ENCODE peak calls at places on chromosome 14, in nine cellular contexts. A is SK-N-SH, M is endothelial cell of umbilical vein, J is A549, O is K562, U is GM12878, H is HCT116, E is HepG2, C is H1. V is an unnamed sample.

GRCh38 chr14:43232261-43232660 is 1274.8 kb downstream of the FSCB start:
- DNase-seq in A (no peak), M (no peak), J (no peak), O (no peak), U (no peak), H (no peak), E (no peak), C (no peak), V (no peak)

GRCh38 chr14:90552465-90553297 is 155.9 kb downstream of the CALM1 start:
- DNase-seq in A (no peak), M (no peak), J (no peak), O (no peak), U (no peak), H (no peak), E (no peak), C (no peak), V (no peak)

GRCh38 chr14:22556021-22556989 is 32.7 kb downstream of the DAD1 start:
- DNase-seq in A (no peak), M (peak), J (no peak), O (peak), U (peak), H (no peak), E (no peak), C (no peak), V (peak)

GRCh38 chr14:72679106-72679505 is 214.8 kb downstream of the DPF3 start:
- DNase-seq in A (peak), M (peak), J (no peak), O (no peak), U (no peak), H (no peak), E (no peak), C (no peak), V (no peak)

GRCh38 chr14:59677771-59678211 is 101.2 kb upstream of the CCDC175 start:
- DNase-seq in A (no peak), M (no peak), J (no peak), O (no peak), U (no peak), H (no peak), E (no peak), C (no peak), V (no peak)

GRCh38 chr14:54967496-54967895 is 59.4 kb downstream of the WDHD1 start:
- DNase-seq in A (no peak), M (no peak), J (no peak), O (no peak), U (no peak), H (no peak), E (no peak), C (no peak), V (no peak)

GRCh38 chr14:20415723-20416622 is 2.7 kb upstream of the TEP1 start:
- DNase-seq in A (peak), M (peak), J (peak), O (peak), U (peak), H (peak), E (peak), C (no peak), V (peak)

GRCh38 chr14:22315336-22315735 is 273.7 kb downstream of the DAD1 start:
- DNase-seq in A (no peak), M (no peak), J (no peak), O (no peak), U (no peak), H (no peak), E (no peak), C (no peak), V (no peak)

GRCh38 chr14:34052658-34053014 is 101.8 kb upstream of the EGLN3 start:
- DNase-seq in A (no peak), M (no peak), J (no peak), O (no peak), U (no peak), H (peak), E (peak), C (no peak), V (peak)

GRCh38 chr14:83044001-83044400 is 1510.3 kb upstream of the SEL1L start:
- DNase-seq in A (no peak), M (no peak), J (no peak), O (no peak), U (no peak), H (no peak), E (no peak), C (no peak), V (no peak)

GRCh38 chr14:53180272-53181221 is 27.4 kb upstream of the DDHD1 start:
- DNase-seq in A (no peak), M (no peak), J (no peak), O (peak), U (peak), H (peak), E (peak), C (peak), V (no peak)

DNA sequence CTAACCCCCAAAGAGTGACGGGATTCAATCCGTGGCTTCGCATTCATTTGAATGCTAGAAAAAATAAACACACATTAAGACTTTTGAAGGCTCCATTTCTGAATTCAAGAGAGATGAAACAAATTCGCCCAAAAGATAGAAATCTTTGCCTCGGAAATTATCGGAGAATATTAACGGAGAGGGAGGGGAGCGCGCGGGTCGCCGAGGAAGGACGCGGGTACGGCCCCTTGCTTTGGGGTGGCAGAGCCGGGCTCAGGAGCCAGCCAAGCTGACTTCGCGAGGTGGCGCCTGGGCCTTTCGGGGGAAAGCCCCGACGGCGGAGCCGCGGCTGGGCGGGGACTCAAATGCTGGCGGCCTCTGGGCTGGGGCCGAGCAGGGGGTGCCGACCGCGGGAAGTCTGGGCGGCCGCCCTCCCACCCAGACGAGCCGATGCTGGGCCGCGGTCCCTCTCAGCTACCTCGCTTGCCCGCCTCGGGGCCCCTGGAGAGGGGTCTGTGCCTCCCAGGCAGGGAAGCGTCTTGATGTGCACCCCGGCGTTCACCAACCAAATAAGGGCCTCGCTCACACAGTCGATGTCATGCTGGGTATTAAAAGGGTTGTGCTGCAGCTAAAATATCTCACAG is 14.7 kb downstream of the NKX2-1 start:
- DNase-seq in A (peak), M (no peak), J (no peak), O (no peak), U (no peak), H (no peak), E (no peak), C (no peak), V (no peak)
- H3K4me3 ChIP-seq in A (no peak), M (no peak), J (peak), O (no peak), U (no peak), H (no peak), E (no peak), C (peak), V (no peak)

GRCh38 chr14:104864267-104865068 is 600 bp upstream of the CEP170B start:
- DNase-seq in A (no peak), M (no peak), J (peak), O (no peak), U (no peak), H (peak), E (peak), C (peak), V (peak)
- TF ChIP-seq MAX in A (no peak), M (no peak), J (no peak), O (no peak), U (no peak), H (no peak), E (peak), C (peak), V (no peak)

DNA sequence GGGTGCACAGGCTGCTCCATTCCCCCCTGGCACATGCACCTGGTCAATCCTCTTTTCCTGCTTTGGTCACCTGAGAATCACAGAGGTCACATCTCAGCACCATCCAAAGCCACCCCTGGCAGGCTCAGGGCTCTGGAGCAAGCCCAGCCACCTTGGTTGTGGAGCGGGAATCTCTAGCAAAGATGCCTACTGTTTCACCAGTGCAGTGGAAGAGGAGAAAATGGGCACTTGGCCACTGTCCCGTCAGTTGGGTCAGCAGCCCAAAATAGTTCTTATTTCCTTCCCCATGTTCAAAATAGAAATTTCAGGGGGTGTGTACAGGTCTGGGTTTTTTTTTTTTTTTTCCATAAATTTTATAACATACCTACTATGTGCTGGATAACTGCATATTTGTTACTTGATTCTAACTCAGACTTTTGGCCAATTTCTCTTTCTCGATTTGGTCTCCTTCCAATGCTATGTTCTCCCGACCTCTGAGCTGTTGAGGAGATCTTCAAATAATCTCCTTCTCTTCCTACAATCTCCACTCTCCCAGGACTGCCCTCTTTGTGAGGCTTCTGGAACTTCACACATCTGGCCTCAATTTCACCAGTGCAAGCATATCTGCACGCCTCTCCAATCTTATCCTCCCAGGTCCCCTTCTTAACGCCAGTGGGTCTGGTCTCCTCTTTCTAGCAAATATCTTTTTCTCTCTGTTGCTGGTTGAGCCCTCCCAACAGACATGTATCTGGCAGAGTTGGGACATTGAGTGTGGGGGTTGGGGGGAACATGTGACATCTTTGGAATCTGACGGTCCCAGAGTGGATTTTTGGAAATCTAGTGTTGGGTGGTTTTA is 18.1 kb downstream of the RTL1 start:
- DNase-seq in A (peak), M (no peak), J (no peak), O (no peak), U (no peak), H (no peak), E (no peak), C (no peak), V (no peak)
- H3K4me3 ChIP-seq in A (no peak), M (no peak), J (no peak), O (no peak), U (no peak), H (no peak), E (no peak), C (no peak), V (no peak)

GRCh38 chr14:95489163-95489887 is 27.1 kb downstream of the SYNE3 start:
- DNase-seq in A (no peak), M (peak), J (no peak), O (no peak), U (no peak), H (no peak), E (peak), C (no peak), V (no peak)

GRCh38 chr14:95488376-95489162 is 27.9 kb downstream of the SYNE3 start:
- DNase-seq in A (no peak), M (no peak), J (no peak), O (no peak), U (no peak), H (no peak), E (no peak), C (no peak), V (peak)

GRCh38 chr14:95491936-95492608 is 24.4 kb downstream of the SYNE3 start:
- DNase-seq in A (no peak), M (no peak), J (no peak), O (no peak), U (no peak), H (no peak), E (no peak), C (no peak), V (no peak)

GRCh38 chr14:95490127-95490526 is 26.3 kb downstream of the SYNE3 start:
- DNase-seq in A (no peak), M (no peak), J (no peak), O (no peak), U (no peak), H (no peak), E (no peak), C (no peak), V (no peak)

GRCh38 chr14:95490727-95491451 is 25.6 kb downstream of the SYNE3 start:
- DNase-seq in A (no peak), M (no peak), J (no peak), O (no peak), U (no peak), H (peak), E (no peak), C (no peak), V (no peak)
- TF ChIP-seq MAX in A (no peak), M (no peak), J (no peak), O (no peak), U (no peak), H (no peak), E (no peak), C (no peak), V (no peak)

GRCh38 chr14:63282997-63283396 is 35.7 kb downstream of the GPHB5 start:
- DNase-seq in A (no peak), M (no peak), J (no peak), O (no peak), U (no peak), H (no peak), E (no peak), C (no peak), V (no peak)
- H3K4me3 ChIP-seq in A (no peak), M (no peak), J (no peak), O (no peak), U (peak), H (no peak), E (no peak), C (no peak), V (no peak)

DNA sequence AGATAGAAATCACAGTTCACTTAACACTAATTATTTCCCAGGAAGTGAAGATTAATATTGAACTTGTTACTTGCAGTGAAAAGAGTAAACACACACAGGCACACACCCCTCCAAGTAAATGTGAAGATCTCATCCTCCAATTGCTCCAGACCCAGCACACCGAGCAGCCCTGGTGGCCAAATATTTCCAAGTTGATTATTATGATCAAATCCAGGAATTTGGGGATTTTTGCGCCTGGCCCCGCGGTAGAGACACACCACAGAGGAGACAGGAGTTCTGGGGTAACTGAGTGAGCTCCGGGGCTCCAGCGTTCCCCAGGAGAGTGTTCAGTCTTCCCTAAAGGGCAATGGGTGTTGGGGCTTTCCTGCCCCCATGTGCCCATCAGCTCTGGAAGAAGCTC is 431.5 kb downstream of the BCL11B start:
- DNase-seq in A (no peak), M (no peak), J (no peak), O (no peak), U (no peak), H (no peak), E (no peak), C (no peak), V (no peak)
- TF ChIP-seq MAX in A (no peak), M (no peak), J (no peak), O (no peak), U (no peak), H (no peak), E (no peak), C (no peak), V (no peak)

GRCh38 chr14:35401853-35402252 is 2.7 kb downstream of the NFKBIA start:
- DNase-seq in A (no peak), M (peak), J (no peak), O (no peak), U (no peak), H (no peak), E (no peak), C (no peak), V (no peak)

GRCh38 chr14:35401422-35401729 is 3.2 kb downstream of the NFKBIA start:
- DNase-seq in A (no peak), M (no peak), J (no peak), O (no peak), U (no peak), H (no peak), E (no peak), C (no peak), V (no peak)

GRCh38 chr14:35403085-35403396 is 1.5 kb downstream of the NFKBIA start:
- DNase-seq in A (no peak), M (peak), J (no peak), O (no peak), U (no peak), H (no peak), E (no peak), C (no peak), V (no peak)

GRCh38 chr14:35403397-35404245 is 928 bp downstream of the NFKBIA start:
- DNase-seq in A (peak), M (peak), J (peak), O (peak), U (no peak), H (peak), E (peak), C (no peak), V (peak)

DNA sequence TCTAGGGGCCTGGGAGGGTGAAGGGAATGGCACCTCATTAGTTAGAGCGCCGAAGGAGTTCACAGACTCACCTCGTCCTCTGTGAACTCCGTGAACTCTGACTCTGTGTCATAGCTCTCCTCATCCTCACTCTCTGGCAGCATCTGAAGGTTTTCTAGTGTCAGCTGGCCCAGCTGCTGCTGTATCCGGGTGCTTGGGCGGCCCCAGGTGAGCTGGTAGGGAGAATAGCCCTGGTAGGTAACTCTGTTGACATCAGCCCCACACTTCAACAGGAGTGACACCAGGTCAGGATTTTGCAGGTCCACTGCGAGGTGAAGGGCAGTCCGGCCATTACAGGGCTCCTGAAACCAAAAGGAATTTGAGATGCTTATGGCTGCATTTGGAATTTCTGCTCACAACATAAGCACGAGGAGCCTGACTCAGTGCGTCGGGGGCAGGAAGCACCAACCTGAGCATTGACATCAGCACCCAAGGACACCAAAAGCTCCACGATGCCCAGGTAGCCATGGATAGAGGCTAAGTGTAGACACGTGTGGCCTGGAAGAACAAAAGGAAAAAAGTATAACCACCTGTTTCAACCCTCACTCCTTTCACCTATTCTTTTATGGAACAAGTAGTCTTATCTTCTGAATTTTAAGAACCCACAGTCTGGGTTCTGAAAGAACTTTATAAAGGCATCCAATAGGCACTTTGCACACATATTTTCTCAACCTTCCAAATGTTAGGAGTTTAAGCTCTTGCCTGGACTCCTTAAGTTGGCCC is 2.0 kb downstream of the NFKBIA start:
- DNase-seq in A (no peak), M (peak), J (no peak), O (no peak), U (no peak), H (no peak), E (no peak), C (no peak), V (no peak)
- H3K4me3 ChIP-seq in A (peak), M (peak), J (peak), O (peak), U (peak), H (no peak), E (peak), C (no peak), V (peak)

GRCh38 chr14:31559939-31560338 is 1.3 kb upstream of the NUBPL start:
- DNase-seq in A (no peak), M (no peak), J (no peak), O (no peak), U (no peak), H (no peak), E (no peak), C (no peak), V (no peak)

GRCh38 chr14:31556191-31556590 is 5.0 kb upstream of the NUBPL start:
- DNase-seq in A (no peak), M (no peak), J (no peak), O (no peak), U (no peak), H (no peak), E (no peak), C (no peak), V (no peak)

GRCh38 chr14:31564194-31564593 is 3.0 kb downstream of the NUBPL start:
- DNase-seq in A (no peak), M (no peak), J (no peak), O (no peak), U (no peak), H (no peak), E (no peak), C (no peak), V (no peak)

GRCh38 chr14:31561155-31561846 is at the start of gene NUBPL:
- DNase-seq in A (peak), M (peak), J (peak), O (peak), U (peak), H (peak), E (peak), C (peak), V (peak)

GRCh38 chr14:31560759-31561154 is 447 bp upstream of the NUBPL start:
- DNase-seq in A (no peak), M (no peak), J (no peak), O (peak), U (no peak), H (peak), E (peak), C (no peak), V (no peak)
- TF ChIP-seq MAX in A (no peak), M (no peak), J (no peak), O (no peak), U (no peak), H (no peak), E (no peak), C (no peak), V (no peak)

GRCh38 chr14:65184032-65184764 is 81.9 kb upstream of the MAX start:
- DNase-seq in A (no peak), M (no peak), J (no peak), O (no peak), U (no peak), H (no peak), E (no peak), C (no peak), V (no peak)

GRCh38 chr14:65187421-65188049 is 85.2 kb upstream of the MAX start:
- DNase-seq in A (no peak), M (no peak), J (no peak), O (no peak), U (no peak), H (no peak), E (no peak), C (peak), V (no peak)

GRCh38 chr14:65190312-65190711 is 88.0 kb upstream of the MAX start:
- DNase-seq in A (no peak), M (no peak), J (no peak), O (peak), U (no peak), H (no peak), E (no peak), C (no peak), V (no peak)

GRCh38 chr14:65185859-65186258 is 83.5 kb upstream of the MAX start:
- DNase-seq in A (no peak), M (no peak), J (no peak), O (no peak), U (no peak), H (no peak), E (no peak), C (no peak), V (no peak)

GRCh38 chr14:65186951-65187350 is 84.6 kb upstream of the MAX start:
- DNase-seq in A (no peak), M (no peak), J (no peak), O (no peak), U (no peak), H (no peak), E (no peak), C (no peak), V (no peak)
- H3K4me3 ChIP-seq in A (no peak), M (no peak), J (no peak), O (no peak), U (no peak), H (no peak), E (no peak), C (no peak), V (no peak)

GRCh38 chr14:89365071-89365801 is 51.8 kb downstream of the FOXN3 start:
- DNase-seq in A (no peak), M (no peak), J (no peak), O (no peak), U (peak), H (no peak), E (no peak), C (no peak), V (peak)
- TF ChIP-seq MAX in A (no peak), M (no peak), J (no peak), O (no peak), U (peak), H (no peak), E (no peak), C (no peak), V (peak)

V was measured in NB4.